ENCODE peak calls at places on chromosomes 16 and 17, in four cellular contexts. C, I, D and Y are unnamed samples.

GRCh38 chr16:68884867-68885266 is 41.5 kb downstream of the TANGO6 start:
- DNase-seq in C (no peak), I (no peak), D (no peak), Y (no peak)

GRCh38 chr16:48384982-48385271 is 286 bp downstream of the SIAH1 start:
- DNase-seq in C (no peak), I (no peak), D (peak), Y (no peak)

GRCh38 chr17:32656851-32657250 is 170.1 kb downstream of the CDK5R1 start:
- DNase-seq in C (no peak), I (no peak), D (no peak), Y (no peak)

GRCh38 chr16:21263640-21264211 is 14.4 kb downstream of the CRYM start:
- DNase-seq in C (no peak), I (peak), D (peak), Y (peak)

GRCh38 chr16:9849697-9850245 is 332.5 kb downstream of the GRIN2A start:
- DNase-seq in C (no peak), I (no peak), D (no peak), Y (no peak)

GRCh38 chr17:78294776-78295175 is 63.3 kb downstream of the TMEM235 start:
- DNase-seq in C (no peak), I (no peak), D (no peak), Y (no peak)

GRCh38 chr16:852451-853185 is 52.1 kb upstream of the GNG13 start:
- DNase-seq in C (peak), I (no peak), D (no peak), Y (no peak)

GRCh38 chr16:18003033-18003432 is 333.5 kb downstream of the NPIPA8 start:
- DNase-seq in C (no peak), I (no peak), D (no peak), Y (no peak)

GRCh38 chr16:84722068-84722467 is 22.3 kb downstream of the USP10 start:
- DNase-seq in C (no peak), I (no peak), D (no peak), Y (no peak)

GRCh38 chr16:69618721-69619120 is 53.0 kb downstream of the NFAT5 start:
- DNase-seq in C (no peak), I (no peak), D (no peak), Y (no peak)

GRCh38 chr17:77695386-77695785 is 263.1 kb upstream of the TNRC6C start:
- DNase-seq in C (no peak), I (no peak), D (no peak), Y (no peak)